ENCODE peak calls at places on chromosomes 5 and 9, in eight cellular contexts. A is Panc1; R is activated CD8-positive, alpha-beta T cell treated with anti-CD3 and anti-CD28 coated beads for 36 hours; N is LoVo; X is HCEC 1CT; K is psoas muscle; Z is spleen; J is G401. B is an unnamed sample.

GRCh38 chr9:22079873-22080341 is 70.8 kb upstream of the CDKN2B start:
- DNase-seq in A (no peak), R (peak), N (no peak), X (peak), K (no peak), Z (no peak), J (peak), B (no peak)

GRCh38 chr5:170603578-170604565 is 100.1 kb downstream of the KCNIP1 start:
- DNase-seq in A (no peak), R (peak), N (peak), X (no peak), K (peak), Z (no peak), J (peak), B (peak)

GRCh38 chr5:34929720-34930526 is 564 bp downstream of the DNAJC21 start:
- DNase-seq in A (no peak), R (peak), N (peak), X (peak), K (peak), Z (peak), J (peak), B (peak)

GRCh38 chr5:96117863-96118651 is 156.4 kb upstream of the ELL2 start:
- DNase-seq in A (no peak), R (no peak), N (no peak), X (peak), K (no peak), Z (no peak), J (no peak), B (no peak)

GRCh38 chr9:105369911-105370310 is 77.9 kb upstream of the FSD1L start:
- DNase-seq in A (no peak), R (no peak), N (no peak), X (no peak), K (no peak), Z (no peak), J (no peak), B (no peak)

GRCh38 chr9:5043381-5043780 is 58.3 kb downstream of the JAK2 start:
- DNase-seq in A (no peak), R (no peak), N (no peak), X (no peak), K (no peak), Z (no peak), J (no peak), B (no peak)

GRCh38 chr5:31194458-31194808 is 947 bp downstream of the CDH6 start:
- DNase-seq in A (no peak), R (no peak), N (no peak), X (no peak), K (no peak), Z (no peak), J (peak), B (no peak)

GRCh38 chr5:114665551-114665950 is 303.7 kb downstream of the KCNN2 start:
- DNase-seq in A (no peak), R (no peak), N (no peak), X (no peak), K (no peak), Z (no peak), J (no peak), B (no peak)

GRCh38 chr5:178330791-178331404 is 98.3 kb upstream of the PHYKPL start:
- DNase-seq in A (no peak), R (peak), N (no peak), X (no peak), K (no peak), Z (peak), J (peak), B (peak)

GRCh38 chr9:122085260-122085659 is 7.8 kb downstream of the TTLL11 start:
- DNase-seq in A (no peak), R (no peak), N (no peak), X (no peak), K (no peak), Z (no peak), J (peak), B (no peak)

GRCh38 chr9:134811673-134812668 is 68.6 kb upstream of the FCN2 start:
- DNase-seq in A (no peak), R (no peak), N (peak), X (peak), K (no peak), Z (no peak), J (no peak), B (no peak)

GRCh38 chr5:119411291-119411934 is 40.9 kb upstream of the HSD17B4 start:
- DNase-seq in A (no peak), R (no peak), N (no peak), X (peak), K (no peak), Z (no peak), J (no peak), B (no peak)

GRCh38 chr9:88477300-88477751 is 57.7 kb upstream of the NXNL2 start:
- DNase-seq in A (no peak), R (no peak), N (no peak), X (peak), K (no peak), Z (no peak), J (no peak), B (no peak)

GRCh38 chr9:120965344-120966004 is 38.9 kb upstream of the TRAF1 start:
- DNase-seq in A (no peak), R (no peak), N (no peak), X (no peak), K (peak), Z (no peak), J (peak), B (no peak)

GRCh38 chr5:75510417-75510835 is 1.0 kb downstream of the CERT1 start:
- DNase-seq in A (peak), R (no peak), N (peak), X (peak), K (peak), Z (no peak), J (peak), B (no peak)

GRCh38 chr9:131714161-131714646 is 25.7 kb downstream of the RAPGEF1 start:
- DNase-seq in A (no peak), R (no peak), N (no peak), X (peak), K (peak), Z (no peak), J (no peak), B (peak)

GRCh38 chr5:170782438-170782837 is 1.1 kb upstream of the GABRP start:
- DNase-seq in A (no peak), R (no peak), N (peak), X (no peak), K (no peak), Z (no peak), J (no peak), B (no peak)

GRCh38 chr5:139631520-139632165 is 16.5 kb upstream of the CXXC5 start:
- DNase-seq in A (no peak), R (no peak), N (no peak), X (no peak), K (no peak), Z (no peak), J (no peak), B (no peak)